ENCODE peak calls at places on chromosomes 12 and 14, in five cellular contexts. V, U, E, B and X are unnamed samples.

GRCh38 chr14:29140059-29140458 is 373.5 kb downstream of the FOXG1 start:
- DNase-seq in V (no peak), U (no peak), E (no peak), B (no peak), X (no peak)

GRCh38 chr14:27845902-27846301 is 920.7 kb upstream of the FOXG1 start:
- DNase-seq in V (no peak), U (no peak), E (no peak), B (no peak), X (no peak)

GRCh38 chr12:42609605-42610004 is 20.1 kb upstream of the PRICKLE1 start:
- DNase-seq in V (no peak), U (no peak), E (no peak), B (no peak), X (no peak)

GRCh38 chr12:28024231-28024995 is 51.9 kb upstream of the PTHLH start:
- DNase-seq in V (no peak), U (no peak), E (no peak), B (no peak), X (no peak)

GRCh38 chr12:26369588-26369987 is 174.2 kb downstream of the SSPN start:
- DNase-seq in V (peak), U (no peak), E (no peak), B (no peak), X (no peak)

GRCh38 chr14:63431466-63431865 is 111.7 kb downstream of the PPP2R5E start:
- DNase-seq in V (no peak), U (no peak), E (no peak), B (no peak), X (no peak)

GRCh38 chr14:35725934-35726333 is 83.2 kb downstream of the RALGAPA1 start:
- DNase-seq in V (no peak), U (no peak), E (no peak), B (no peak), X (no peak)

GRCh38 chr12:113247123-113248045 is 26.1 kb downstream of the TPCN1 start:
- DNase-seq in V (peak), U (no peak), E (no peak), B (peak), X (no peak)

GRCh38 chr12:76311796-76312195 is 36.4 kb downstream of the BBS10 start:
- DNase-seq in V (no peak), U (no peak), E (no peak), B (no peak), X (no peak)

GRCh38 chr12:95205685-95206084 is 11.6 kb downstream of the FGD6 start:
- DNase-seq in V (peak), U (no peak), E (no peak), B (no peak), X (no peak)

GRCh38 chr12:103813426-103813825 is 27.6 kb downstream of the NT5DC3 start:
- DNase-seq in V (no peak), U (no peak), E (no peak), B (no peak), X (no peak)

GRCh38 chr14:99312106-99312505 is 40.1 kb upstream of the BCL11B start:
- DNase-seq in V (no peak), U (no peak), E (no peak), B (no peak), X (no peak)

GRCh38 chr12:111311011-111311410 is 57.9 kb downstream of the PHETA1 start:
- DNase-seq in V (no peak), U (no peak), E (no peak), B (no peak), X (no peak)

GRCh38 chr12:19988457-19988856 is 379.9 kb upstream of the PDE3A start:
- DNase-seq in V (no peak), U (no peak), E (no peak), B (no peak), X (no peak)

GRCh38 chr12:42981379-42981778 is 391.8 kb upstream of the PRICKLE1 start:
- DNase-seq in V (no peak), U (no peak), E (no peak), B (no peak), X (no peak)

GRCh38 chr14:55739967-55740707 is 160.1 kb downstream of the KTN1 start:
- DNase-seq in V (no peak), U (no peak), E (no peak), B (no peak), X (no peak)

GRCh38 chr12:22014783-22015144 is 31.3 kb upstream of the CMAS start:
- DNase-seq in V (no peak), U (no peak), E (no peak), B (no peak), X (no peak)

GRCh38 chr12:47652491-47653234 is 53.2 kb downstream of the RPAP3 start:
- DNase-seq in V (peak), U (no peak), E (peak), B (no peak), X (no peak)

GRCh38 chr12:22415342-22416309 is 81.1 kb upstream of the ST8SIA1 start:
- DNase-seq in V (no peak), U (no peak), E (no peak), B (no peak), X (no peak)

GRCh38 chr14:39094515-39094914 is 8.5 kb downstream of the SEC23A start:
- DNase-seq in V (no peak), U (no peak), E (no peak), B (no peak), X (no peak)

GRCh38 chr12:15443611-15444010 is 121.3 kb downstream of the PTPRO start:
- DNase-seq in V (no peak), U (no peak), E (no peak), B (no peak), X (no peak)

GRCh38 chr12:124720019-124720686 is 143.5 kb downstream of the SCARB1 start:
- DNase-seq in V (no peak), U (no peak), E (no peak), B (no peak), X (no peak)

GRCh38 chr12:31514912-31515311 is 76.0 kb downstream of the DENND5B start:
- DNase-seq in V (no peak), U (no peak), E (no peak), B (no peak), X (no peak)

GRCh38 chr12:22262309-22262708 is 72.2 kb downstream of the ST8SIA1 start:
- DNase-seq in V (peak), U (no peak), E (no peak), B (no peak), X (no peak)

GRCh38 chr12:121537814-121538698 is 42.8 kb downstream of the KDM2B start:
- DNase-seq in V (no peak), U (no peak), E (peak), B (peak), X (no peak)

GRCh38 chr12:53048780-53049401 is 974 bp upstream of the TNS2 start:
- DNase-seq in V (peak), U (peak), E (no peak), B (peak), X (peak)

GRCh38 chr12:65817866-65818265 is 6.4 kb upstream of the HMGA2 start:
- DNase-seq in V (no peak), U (no peak), E (no peak), B (no peak), X (no peak)

GRCh38 chr14:93880025-93880820 is 46.9 kb upstream of the FAM181A start:
- DNase-seq in V (peak), U (no peak), E (no peak), B (no peak), X (no peak)

DNA sequence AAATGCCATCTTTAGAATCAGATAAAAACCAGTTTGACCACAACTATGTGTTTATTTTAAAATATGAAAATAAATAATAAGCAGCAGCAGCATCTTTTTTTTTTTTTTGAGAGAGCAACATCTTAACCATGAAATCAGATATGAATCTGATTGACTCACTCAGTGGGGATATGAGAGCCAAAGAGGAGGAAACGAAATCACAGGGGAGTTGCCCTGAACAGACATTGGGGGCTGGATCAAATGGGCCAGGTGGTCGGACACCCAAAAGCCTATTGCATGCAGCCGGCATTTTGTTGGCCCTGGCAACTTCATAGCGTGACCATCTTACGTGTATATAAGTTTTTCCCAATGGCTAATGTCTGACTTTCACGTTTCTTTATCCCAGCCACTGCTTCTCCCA is 321.1 kb downstream of the NPAS3 start:
- DNase-seq in V (no peak), U (no peak), E (no peak), B (no peak), X (no peak)
- H3K27ac ChIP-seq in V (no peak), U (no peak), E (no peak), B (no peak), X (no peak)

GRCh38 chr12:4809013-4809448 is 88.8 kb downstream of the GALNT8 start:
- DNase-seq in V (no peak), U (no peak), E (no peak), B (no peak), X (peak)
- H3K4me3 ChIP-seq in V (no peak), U (no peak), E (no peak), B (peak), X (peak)

DNA sequence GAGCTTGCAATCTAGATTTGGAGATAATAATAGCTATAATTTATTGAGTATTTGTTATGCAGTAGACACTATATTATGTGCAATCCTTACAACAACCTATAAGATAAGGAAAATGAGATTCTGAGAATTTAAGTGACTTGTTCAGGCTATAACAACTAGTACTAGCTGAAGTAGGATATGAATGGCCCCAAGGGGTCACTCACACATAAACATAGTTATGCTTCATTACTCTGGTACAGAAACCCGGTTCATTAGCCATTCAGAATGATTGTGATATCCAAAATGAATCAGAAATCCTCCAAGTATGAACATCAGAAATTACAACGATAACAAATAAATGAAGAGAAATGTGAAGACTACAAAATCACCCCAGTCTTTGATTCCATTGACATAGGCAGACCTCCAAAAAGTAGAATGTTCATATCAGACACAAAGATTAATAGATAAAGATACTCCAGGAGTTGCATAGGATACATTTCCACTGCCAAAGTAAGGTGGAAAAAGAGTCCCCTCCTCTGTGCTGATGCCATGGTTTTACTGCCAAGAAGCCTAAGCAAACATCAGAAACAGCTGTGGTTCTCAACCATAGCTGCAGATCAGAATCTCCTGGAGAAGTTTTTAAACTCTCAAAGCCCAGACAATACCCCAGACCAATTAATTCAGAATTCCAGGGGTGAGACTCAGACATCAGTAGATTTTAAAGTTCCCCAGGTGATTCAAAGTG is 8.6 kb upstream of the NID2 start:
- DNase-seq in V (no peak), U (no peak), E (no peak), B (no peak), X (no peak)
- TF ChIP-seq CTCF in V (no peak), U (no peak), E (no peak), B (no peak), X (no peak)

GRCh38 chr12:1994429-1995143 is 9.7 kb downstream of the DCP1B start:
- DNase-seq in V (no peak), U (no peak), E (no peak), B (no peak), X (no peak)
- H3K27ac ChIP-seq in V (peak), U (peak), E (no peak), B (no peak), X (no peak)

DNA sequence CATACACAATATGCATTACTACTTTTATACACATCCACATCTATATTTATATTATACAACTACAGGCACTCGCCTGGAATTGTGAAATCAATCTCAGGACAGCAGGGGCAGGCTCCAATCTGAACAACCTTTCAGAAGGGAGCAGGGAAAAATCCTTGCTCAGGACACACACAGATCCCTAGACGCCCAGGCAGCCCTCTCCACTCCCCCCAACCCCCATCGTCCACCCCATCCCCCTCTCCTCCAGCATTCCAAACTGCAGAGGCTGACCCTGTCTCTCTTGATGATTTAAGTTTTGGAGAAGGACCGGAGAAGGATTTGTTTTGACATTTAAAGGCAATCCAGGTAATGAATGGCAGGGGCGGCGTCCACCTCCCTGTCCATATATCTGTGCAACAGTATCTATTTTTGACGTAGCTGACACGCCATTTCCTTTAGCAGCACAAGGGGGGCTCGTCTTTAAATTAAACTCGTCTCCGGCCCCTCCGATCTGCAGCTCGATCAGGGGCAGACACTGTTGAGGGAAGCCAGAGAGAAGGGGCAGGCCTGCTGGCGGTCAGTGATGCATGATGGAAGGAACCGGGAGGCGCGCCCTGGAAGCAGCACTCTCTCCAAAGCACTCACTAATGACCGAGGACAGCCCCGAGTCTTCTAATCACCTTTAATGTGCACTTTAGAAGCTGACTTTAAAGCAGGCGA is 95.0 kb upstream of the TBX5 start:
- DNase-seq in V (no peak), U (no peak), E (no peak), B (no peak), X (no peak)
- H3K4me3 ChIP-seq in V (no peak), U (no peak), E (no peak), B (no peak), X (no peak)